ENCODE peak calls at places on chromosomes 4 and X, in six cellular contexts. R is AG08396, B is A172, D is IMR-90, A is sciatic nerve, N is amniotic stem cell. X is an unnamed sample.

GRCh38 chrX:13120017-13120416 is 75.6 kb upstream of the FAM9C start:
- DNase-seq in R (no peak), D (peak; percentile 53), A (no peak), N (no peak), B (peak; percentile 34), X (peak; percentile 21)

GRCh38 chr4:87077834-87078585 is 142.4 kb downstream of the KLHL8 start:
- DNase-seq in D (no peak), R (no peak), A (no peak), B (no peak), N (no peak), X (no peak)

GRCh38 chr4:100952590-100952989 is 394.7 kb downstream of the PPP3CA start:
- DNase-seq in B (no peak), N (no peak), R (no peak), D (no peak), A (no peak), X (no peak)

GRCh38 chr4:123401466-123402175 is 5.0 kb downstream of the SPRY1 start:
- DNase-seq in R (no peak), N (no peak), D (no peak), A (no peak), B (no peak), X (no peak)

GRCh38 chrX:22159071-22159470 is 113.6 kb upstream of the CBLL2 start:
- DNase-seq in N (no peak), R (no peak), B (peak; percentile 53), D (peak; percentile 29), A (no peak), X (no peak)

GRCh38 chr4:188867796-188868195 is 728.6 kb downstream of the TRIML1 start:
- DNase-seq in A (no peak), D (no peak), B (no peak), N (no peak), R (no peak), X (no peak)

GRCh38 chrX:129115104-129115503 is 408.2 kb downstream of the SMARCA1 start:
- DNase-seq in A (no peak), R (peak; percentile 21), D (peak; percentile 8), B (peak; percentile 15), N (no peak), X (peak; percentile 45)

GRCh38 chrX:106619797-106620196 is 8.0 kb downstream of the RADX start:
- DNase-seq in D (peak; percentile 11), R (peak; percentile 11), A (no peak), B (no peak), N (no peak), X (no peak)

GRCh38 chr4:142583708-142584107 is 262.4 kb downstream of the INPP4B start:
- DNase-seq in D (no peak), N (no peak), R (no peak), A (no peak), B (no peak), X (no peak)

GRCh38 chrX:44382871-44383270 is 39.4 kb upstream of the EFHC2 start:
- DNase-seq in A (no peak), D (peak; percentile 58), N (no peak), B (no peak), R (peak; percentile 6), X (no peak)

GRCh38 chr4:107519057-107519456 is 201.0 kb downstream of the PAPSS1 start:
- DNase-seq in D (peak; percentile 5), N (peak; percentile 43), R (peak; percentile 4), B (peak; percentile 4), A (no peak), X (peak; percentile 25)

GRCh38 chrX:874061-874460 is 243.5 kb downstream of the SHOX start:
- DNase-seq in N (no peak), R (no peak), D (no peak), A (no peak), B (no peak), X (no peak)

GRCh38 chr4:142419712-142420111 is 426.4 kb downstream of the INPP4B start:
- DNase-seq in D (no peak), B (no peak), R (no peak), N (no peak), A (no peak), X (no peak)

GRCh38 chrX:141733371-141733770 is 34.8 kb upstream of the SPANXD start:
- DNase-seq in D (peak; percentile 48), B (no peak), R (peak; percentile 5), N (no peak), A (no peak), X (no peak)

GRCh38 chrX:100083146-100083715 is 326.8 kb downstream of the PCDH19 start:
- DNase-seq in R (no peak), D (no peak), B (no peak), A (no peak), N (no peak), X (no peak)

GRCh38 chr4:146143888-146144287 is 31.6 kb upstream of the LSM6 start:
- DNase-seq in B (no peak), D (no peak), N (no peak), R (no peak), A (no peak), X (no peak)

GRCh38 chrX:121496966-121497365 is 449.6 kb downstream of the GLUD2 start:
- DNase-seq in D (no peak), A (no peak), B (no peak), N (peak; percentile 12), R (no peak), X (no peak)

GRCh38 chr4:8597319-8597718 is 4.8 kb downstream of the CPZ start:
- DNase-seq in A (no peak), D (no peak), B (no peak), N (no peak), R (no peak), X (no peak)

GRCh38 chrX:31329298-31329697 is 257.5 kb upstream of the FTHL17 start:
- DNase-seq in R (no peak), A (no peak), N (no peak), D (peak; percentile 52), B (no peak), X (no peak)

GRCh38 chr4:141905751-141906150 is 269.4 kb downstream of the IL15 start:
- DNase-seq in R (peak; percentile 46), B (peak; percentile 82), A (no peak), D (peak; percentile 80), N (no peak), X (no peak)

GRCh38 chr4:123564758-123565346 is 168.3 kb downstream of the SPRY1 start:
- DNase-seq in D (peak; percentile 69), R (peak; percentile 63), N (no peak), A (no peak), B (peak; percentile 69), X (peak; percentile 92)

GRCh38 chr4:133865606-133866327 is 335.8 kb downstream of the PABPC4L start:
- DNase-seq in B (peak; percentile 97), A (no peak), N (peak; percentile 80), R (peak; percentile 68), D (peak; percentile 99), X (peak; percentile 6)

GRCh38 chr4:11496313-11496956 is 67.7 kb upstream of the HS3ST1 start:
- DNase-seq in R (no peak), B (no peak), A (no peak), D (peak; percentile 15), N (no peak), X (no peak)

GRCh38 chr4:173152104-173152503 is 16.5 kb upstream of the GALNT7 start:
- DNase-seq in N (no peak), D (no peak), A (no peak), B (no peak), R (no peak), X (no peak)

GRCh38 chrX:36640232-36640631 is 367.9 kb upstream of the FAM47C start:
- DNase-seq in A (no peak), B (no peak), N (no peak), R (no peak), D (no peak), X (no peak)

GRCh38 chr4:143658336-143658735 is 42.1 kb downstream of the FREM3 start:
- DNase-seq in R (no peak), A (no peak), B (no peak), N (no peak), D (no peak), X (no peak)

GRCh38 chr4:53920116-53920515 is 144.3 kb downstream of the CHIC2 start:
- DNase-seq in R (no peak), A (no peak), B (no peak), D (no peak), N (no peak), X (no peak)

GRCh38 chr4:53781614-53782467 is 190.6 kb upstream of the LNX1 start:
- DNase-seq in R (no peak), A (no peak), D (peak; percentile 90), B (no peak), N (no peak), X (peak; percentile 66)

GRCh38 chrX:141936080-141936479 is 32.4 kb downstream of the MAGEC1 start:
- DNase-seq in D (no peak), B (no peak), N (no peak), A (no peak), R (no peak), X (no peak)

GRCh38 chr4:110926841-110927400 is 304.0 kb upstream of the PITX2 start:
- DNase-seq in B (no peak), A (no peak), N (no peak), D (no peak), R (no peak), X (no peak)

GRCh38 chr4:128354205-128354821 is 66.7 kb upstream of the PGRMC2 start:
- DNase-seq in R (peak; percentile 40), N (no peak), D (peak; percentile 97), A (no peak), B (peak; percentile 97), X (peak; percentile 30)

GRCh38 chrX:45697591-45697990 is 496.9 kb upstream of the DIPK2B start:
- DNase-seq in A (no peak), D (peak; percentile 90), R (peak; percentile 56), B (peak; percentile 63), N (peak; percentile 51), X (no peak)

GRCh38 chr4:129323630-129324029 is 227.7 kb downstream of the C4orf33 start:
- DNase-seq in D (no peak), A (no peak), R (no peak), B (no peak), N (no peak), X (no peak)

GRCh38 chrX:8987672-8988250 is 46.2 kb downstream of the FAM9B start:
- DNase-seq in R (no peak), N (no peak), B (no peak), A (no peak), D (no peak), X (no peak)

GRCh38 chr4:141898336-141898735 is 262.0 kb downstream of the IL15 start:
- DNase-seq in R (no peak), B (no peak), D (no peak), A (no peak), N (no peak), X (no peak)

GRCh38 chr4:66574145-66574978 is 904.1 kb upstream of the EPHA5 start:
- DNase-seq in B (no peak), A (no peak), R (no peak), N (no peak), D (peak; percentile 65), X (no peak)

GRCh38 chr4:175263537-175263936 is 345.4 kb downstream of the ADAM29 start:
- DNase-seq in R (no peak), B (no peak), A (no peak), N (no peak), D (no peak), X (no peak)

GRCh38 chrX:70134116-70134477 is 850 bp downstream of the IGBP1 start:
- DNase-seq in D (peak; percentile 34), R (peak; percentile 16), N (no peak), B (no peak), A (no peak), X (peak; percentile 3)